ENCODE peak calls at places on chromosomes 13 and 19, in nine cellular contexts. U is heart left ventricle, P is pancreas, M is Caco-2, K is foreskin fibroblast, V is Panc1, Q is WERI-Rb-1, S is cardiac fibroblast, J is coronary artery. W is an unnamed sample.

GRCh38 chr13:64505511-64505910 is 2724.6 kb downstream of the PCDH9 start:
- DNase-seq in U (no peak), P (no peak), M (no peak), K (peak), V (no peak), Q (no peak), S (peak), J (no peak), W (no peak)

GRCh38 chr19:1725100-1726064 is 27.9 kb upstream of the ONECUT3 start:
- DNase-seq in U (no peak), P (peak), M (peak), K (peak), V (no peak), Q (peak), S (peak), J (no peak), W (peak)

GRCh38 chr19:35120492-35120891 is 4.9 kb downstream of the FXYD3 start:
- DNase-seq in U (no peak), P (peak), M (no peak), K (peak), V (no peak), Q (peak), S (peak), J (no peak), W (peak)

GRCh38 chr19:56837004-56837403 is 3.5 kb downstream of the PEG3 start:
- DNase-seq in U (no peak), P (peak), M (no peak), K (no peak), V (no peak), Q (peak), S (peak), J (no peak), W (no peak)

GRCh38 chr13:33487575-33488243 is 202.2 kb upstream of the STARD13 start:
- DNase-seq in U (no peak), P (no peak), M (no peak), K (no peak), V (no peak), Q (no peak), S (peak), J (no peak), W (no peak)

GRCh38 chr13:99614465-99614885 is 113.2 kb downstream of the TM9SF2 start:
- DNase-seq in U (no peak), P (peak), M (peak), K (no peak), V (no peak), Q (peak), S (peak), J (no peak), W (no peak)

GRCh38 chr13:47310376-47310775 is 413.5 kb upstream of the HTR2A start:
- DNase-seq in U (no peak), P (no peak), M (no peak), K (no peak), V (no peak), Q (peak), S (no peak), J (no peak), W (no peak)

GRCh38 chr19:4234862-4235201 is 5.5 kb downstream of the EBI3 start:
- DNase-seq in U (no peak), P (no peak), M (no peak), K (no peak), V (no peak), Q (no peak), S (no peak), J (no peak), W (no peak)

GRCh38 chr19:10501971-10502523 is 1.1 kb downstream of the KEAP1 start:
- DNase-seq in U (peak), P (peak), M (no peak), K (peak), V (no peak), Q (peak), S (peak), J (peak), W (peak)

GRCh38 chr13:92103673-92104296 is 705.4 kb downstream of the GPC5 start:
- DNase-seq in U (no peak), P (no peak), M (peak), K (no peak), V (no peak), Q (no peak), S (peak), J (no peak), W (no peak)

GRCh38 chr13:85819513-85819912 is 20.3 kb upstream of the SLITRK6 start:
- DNase-seq in U (no peak), P (no peak), M (no peak), K (no peak), V (no peak), Q (no peak), S (no peak), J (no peak), W (no peak)

GRCh38 chr13:34352958-34353357 is 535.0 kb downstream of the RFC3 start:
- DNase-seq in U (no peak), P (no peak), M (no peak), K (no peak), V (no peak), Q (no peak), S (no peak), J (no peak), W (no peak)

GRCh38 chr13:109595466-109595865 is 190.9 kb downstream of the IRS2 start:
- DNase-seq in U (no peak), P (no peak), M (no peak), K (peak), V (no peak), Q (no peak), S (no peak), J (no peak), W (no peak)

GRCh38 chr13:44402902-44403719 is 29.5 kb downstream of the SERP2 start:
- DNase-seq in U (no peak), P (peak), M (no peak), K (no peak), V (no peak), Q (no peak), S (no peak), J (no peak), W (no peak)

GRCh38 chr19:40418040-40418439 is 4.9 kb upstream of the PRX start:
- DNase-seq in U (no peak), P (no peak), M (no peak), K (no peak), V (no peak), Q (no peak), S (no peak), J (no peak), W (no peak)

GRCh38 chr19:46975918-46976782 is 43.5 kb upstream of the NPAS1 start:
- DNase-seq in U (peak), P (peak), M (peak), K (peak), V (no peak), Q (no peak), S (peak), J (peak), W (peak)

GRCh38 chr19:56350416-56351045 is 35.9 kb upstream of the ZSCAN5A start:
- DNase-seq in U (no peak), P (peak), M (peak), K (peak), V (peak), Q (peak), S (peak), J (no peak), W (peak)

GRCh38 chr13:22278336-22278929 is 607.6 kb downstream of the FGF9 start:
- DNase-seq in U (no peak), P (peak), M (peak), K (no peak), V (peak), Q (no peak), S (peak), J (no peak), W (peak)

GRCh38 chr19:46714523-46715106 is 2.3 kb downstream of the PRKD2 start:
- DNase-seq in U (no peak), P (no peak), M (peak), K (no peak), V (no peak), Q (no peak), S (no peak), J (peak), W (no peak)

GRCh38 chr13:36453518-36453917 is 21.2 kb downstream of the CCNA1 start:
- DNase-seq in U (no peak), P (no peak), M (no peak), K (no peak), V (no peak), Q (no peak), S (no peak), J (no peak), W (no peak)

GRCh38 chr19:41564515-41565383 is 11.2 kb upstream of the CEACAM21 start:
- DNase-seq in U (no peak), P (no peak), M (no peak), K (peak), V (no peak), Q (peak), S (no peak), J (peak), W (no peak)

GRCh38 chr19:41569481-41570150 is 6.3 kb upstream of the CEACAM21 start:
- DNase-seq in U (no peak), P (no peak), M (no peak), K (no peak), V (no peak), Q (no peak), S (no peak), J (no peak), W (no peak)

GRCh38 chr19:41565384-41565730 is 10.6 kb upstream of the CEACAM21 start:
- DNase-seq in U (no peak), P (no peak), M (no peak), K (no peak), V (no peak), Q (no peak), S (no peak), J (no peak), W (no peak)

DNA sequence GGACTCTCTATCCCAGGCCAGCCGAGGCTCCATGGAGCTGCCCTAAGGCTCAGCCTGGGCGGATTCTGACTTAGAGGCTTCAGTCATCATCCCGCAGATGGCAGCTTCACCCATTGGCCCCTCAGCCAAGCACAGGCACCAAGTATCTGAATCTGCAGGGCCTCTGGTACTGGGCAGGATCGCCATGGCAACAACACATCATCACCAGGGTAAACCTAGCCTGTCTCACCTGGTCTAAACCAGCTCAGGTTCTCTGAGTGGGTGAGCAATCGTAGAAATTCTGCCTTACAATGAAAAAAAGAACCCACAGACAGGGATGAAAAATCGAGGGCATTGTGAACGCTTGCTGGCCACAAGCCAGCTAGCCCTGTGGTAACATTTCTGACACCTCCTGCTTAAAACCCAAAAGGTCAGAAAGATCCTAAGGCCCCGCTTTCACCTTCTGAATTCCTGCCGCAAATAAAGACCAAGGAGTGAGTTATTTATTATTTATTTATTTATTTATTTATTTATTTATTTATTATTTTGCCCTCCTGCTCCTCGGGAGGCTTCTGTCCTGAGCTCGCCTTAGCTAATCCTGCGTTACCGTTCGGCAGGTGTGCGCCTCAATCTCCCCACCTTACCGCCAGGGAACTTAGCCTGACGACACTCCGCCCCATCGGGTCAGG is 12.0 kb upstream of the CEACAM21 start:
- DNase-seq in U (no peak), P (no peak), M (no peak), K (no peak), V (no peak), Q (no peak), S (no peak), J (no peak), W (no peak)
- H3K4me3 ChIP-seq in U (no peak), P (no peak), M (no peak), K (no peak), V (no peak), Q (peak), S (no peak), J (peak), W (no peak)

GRCh38 chr19:30670011-30670329 is 297.8 kb downstream of the ZNF536 start:
- DNase-seq in U (no peak), P (no peak), M (no peak), K (no peak), V (no peak), Q (peak), S (no peak), J (peak), W (no peak)

GRCh38 chr19:30668521-30669155 is 296.5 kb downstream of the ZNF536 start:
- DNase-seq in U (no peak), P (no peak), M (no peak), K (no peak), V (no peak), Q (no peak), S (no peak), J (peak), W (no peak)

GRCh38 chr19:30670562-30671513 is 298.7 kb downstream of the ZNF536 start:
- DNase-seq in U (no peak), P (no peak), M (no peak), K (no peak), V (no peak), Q (no peak), S (no peak), J (peak), W (no peak)

GRCh38 chr19:30667746-30668145 is 295.6 kb downstream of the ZNF536 start:
- DNase-seq in U (no peak), P (no peak), M (no peak), K (no peak), V (no peak), Q (no peak), S (no peak), J (peak), W (no peak)

GRCh38 chr19:30669329-30670010 is 297.3 kb downstream of the ZNF536 start:
- DNase-seq in U (peak), P (peak), M (no peak), K (peak), V (peak), Q (peak), S (peak), J (peak), W (peak)
- H3K4me3 ChIP-seq in U (no peak), P (no peak), M (no peak), K (no peak), V (peak), Q (peak), S (no peak), J (no peak), W (no peak)

GRCh38 chr19:49490287-49491029 is 3.0 kb downstream of the RPL13A start:
- DNase-seq in U (no peak), P (no peak), M (no peak), K (no peak), V (no peak), Q (no peak), S (no peak), J (no peak), W (no peak)
- H3K4me3 ChIP-seq in U (no peak), P (peak), M (no peak), K (no peak), V (peak), Q (no peak), S (no peak), J (peak), W (peak)

GRCh38 chr13:114128624-114129522 is 3.5 kb downstream of the RASA3 start:
- DNase-seq in U (peak), P (no peak), M (no peak), K (peak), V (no peak), Q (no peak), S (peak), J (no peak), W (no peak)
- H3K4me3 ChIP-seq in U (no peak), P (no peak), M (no peak), K (no peak), V (peak), Q (no peak), S (peak), J (peak), W (no peak)

GRCh38 chr13:103282571-103283450 is 216.6 kb upstream of the SLC10A2 start:
- DNase-seq in U (no peak), P (no peak), M (no peak), K (no peak), V (no peak), Q (no peak), S (peak), J (no peak), W (peak)
- H3K4me3 ChIP-seq in U (no peak), P (no peak), M (no peak), K (no peak), V (no peak), Q (no peak), S (no peak), J (no peak), W (no peak)

GRCh38 chr19:711224-711623 is 2.5 kb downstream of the PALM start:
- DNase-seq in U (no peak), P (no peak), M (no peak), K (no peak), V (no peak), Q (peak), S (no peak), J (no peak), W (no peak)

GRCh38 chr19:709196-709964 is 645 bp downstream of the PALM start:
- DNase-seq in U (no peak), P (no peak), M (no peak), K (no peak), V (no peak), Q (no peak), S (no peak), J (no peak), W (no peak)

GRCh38 chr19:710767-711166 is 2.0 kb downstream of the PALM start:
- DNase-seq in U (no peak), P (no peak), M (no peak), K (no peak), V (no peak), Q (peak), S (no peak), J (no peak), W (no peak)

GRCh38 chr19:709965-710714 is 1.4 kb downstream of the PALM start:
- DNase-seq in U (peak), P (no peak), M (no peak), K (no peak), V (no peak), Q (peak), S (peak), J (no peak), W (no peak)

GRCh38 chr19:708154-709141 is at the start of gene PALM:
- DNase-seq in U (peak), P (no peak), M (no peak), K (no peak), V (no peak), Q (peak), S (peak), J (no peak), W (peak)
- H3K4me3 ChIP-seq in U (peak), P (peak), M (peak), K (peak), V (peak), Q (peak), S (peak), J (peak), W (peak)

DNA sequence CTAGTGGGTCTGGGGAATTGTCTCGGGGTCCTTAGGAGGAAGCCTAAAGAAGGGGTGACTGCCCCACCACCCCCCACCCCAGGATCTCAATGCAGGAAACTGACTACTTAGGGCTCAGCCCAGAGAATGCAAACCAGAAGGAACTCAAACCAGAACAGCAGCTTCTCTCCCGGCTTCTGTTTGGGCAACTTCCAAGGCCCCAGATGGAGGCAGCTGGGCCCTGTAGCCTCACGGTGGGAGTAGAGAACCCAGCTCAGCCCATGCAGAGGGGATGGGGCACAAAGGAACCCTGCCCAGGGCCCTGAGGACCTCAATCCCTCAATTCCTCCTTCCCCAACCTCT is 2.3 kb downstream of the ADGRE5 start:
- DNase-seq in U (no peak), P (no peak), M (no peak), K (no peak), V (no peak), Q (no peak), S (peak), J (no peak), W (peak)
- H3K4me3 ChIP-seq in U (no peak), P (no peak), M (no peak), K (peak), V (peak), Q (no peak), S (no peak), J (peak), W (peak)

GRCh38 chr19:55063492-55063843 is 520 bp upstream of the RDH13 start:
- DNase-seq in U (peak), P (no peak), M (no peak), K (no peak), V (no peak), Q (no peak), S (no peak), J (no peak), W (no peak)
- H3K4me3 ChIP-seq in U (peak), P (no peak), M (peak), K (peak), V (peak), Q (no peak), S (no peak), J (peak), W (peak)

GRCh38 chr19:45104658-45105384 is 11.8 kb downstream of the PPP1R37 start:
- DNase-seq in U (no peak), P (no peak), M (no peak), K (no peak), V (no peak), Q (no peak), S (no peak), J (no peak), W (no peak)

GRCh38 chr19:45103200-45103624 is 10.2 kb downstream of the PPP1R37 start:
- DNase-seq in U (no peak), P (no peak), M (no peak), K (peak), V (no peak), Q (no peak), S (peak), J (no peak), W (no peak)

GRCh38 chr19:45110811-45111210 is 17.8 kb downstream of the PPP1R37 start:
- DNase-seq in U (no peak), P (no peak), M (no peak), K (no peak), V (no peak), Q (no peak), S (no peak), J (no peak), W (no peak)

GRCh38 chr19:45103625-45104319 is 10.8 kb downstream of the PPP1R37 start:
- DNase-seq in U (no peak), P (no peak), M (peak), K (no peak), V (no peak), Q (peak), S (no peak), J (no peak), W (no peak)

DNA sequence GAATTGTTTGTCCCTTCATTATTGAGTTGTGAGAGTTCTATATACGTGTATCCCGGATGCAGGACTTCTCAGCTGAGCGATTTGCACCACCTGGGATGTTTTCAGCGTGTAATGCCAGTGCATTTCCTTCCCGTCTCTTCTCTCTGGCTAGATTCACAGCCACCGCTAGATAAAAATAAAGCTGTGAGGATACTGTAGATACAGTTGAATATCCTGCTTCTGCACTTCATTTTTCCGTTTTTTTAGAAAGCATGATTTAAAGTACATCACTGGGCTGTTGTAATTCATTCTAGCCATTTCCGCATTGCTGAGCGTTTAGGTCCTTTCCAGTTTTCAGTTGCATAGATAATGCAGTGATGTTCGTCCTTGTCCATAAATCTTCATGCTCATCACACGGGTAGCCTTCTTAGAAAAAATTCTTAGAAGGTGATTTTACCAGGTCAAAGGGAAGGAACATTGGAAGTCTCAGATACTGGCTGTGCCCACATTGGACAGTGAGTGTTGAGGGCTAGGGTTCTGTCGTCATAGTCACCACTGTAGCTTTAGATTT is 14.7 kb downstream of the PPP1R37 start:
- DNase-seq in U (no peak), P (no peak), M (no peak), K (no peak), V (no peak), Q (no peak), S (no peak), J (no peak), W (no peak)
- H3K4me3 ChIP-seq in U (no peak), P (no peak), M (no peak), K (no peak), V (no peak), Q (no peak), S (no peak), J (no peak), W (no peak)

GRCh38 chr19:42323473-42323851 is 2.0 kb upstream of the MEGF8 start:
- DNase-seq in U (no peak), P (no peak), M (no peak), K (no peak), V (no peak), Q (no peak), S (no peak), J (no peak), W (no peak)
- H3K4me3 ChIP-seq in U (no peak), P (no peak), M (no peak), K (no peak), V (no peak), Q (no peak), S (no peak), J (peak), W (no peak)

W was measured in MG63.